ENCODE peak calls at places on chromosomes 13 and 19, in five cellular contexts. A is heart left ventricle, J is AG04450, K is upper lobe of right lung, D is thoracic aorta. F is an unnamed sample.
A peak's percentile ranks its signal among the peaks of the same experiment; 100 is the strongest.

GRCh38 chr19:30293051-30293785 is 79.0 kb upstream of the ZNF536 start:
- DNase-seq in A (no peak), J (no peak), K (no peak), D (no peak), F (no peak)

GRCh38 chr13:75760182-75760981 is 124.3 kb downstream of the LMO7 start:
- DNase-seq in A (no peak), J (no peak), K (no peak), D (no peak), F (peak; percentile 11)

GRCh38 chr13:65287405-65287804 is 1942.7 kb downstream of the PCDH9 start:
- DNase-seq in A (no peak), J (no peak), K (no peak), D (no peak), F (no peak)

GRCh38 chr19:46471116-46471733 is at the start of gene PNMA8A:
- DNase-seq in A (peak; percentile 89), J (no peak), K (peak; percentile 79), D (peak; percentile 61), F (no peak)

GRCh38 chr13:44220948-44221347 is 152.7 kb upstream of the SERP2 start:
- DNase-seq in A (no peak), J (no peak), K (no peak), D (no peak), F (no peak)

GRCh38 chr19:10431943-10432735 is 11.8 kb downstream of the PDE4A start:
- DNase-seq in A (peak; percentile 89), J (no peak), K (peak; percentile 92), D (no peak), F (peak; percentile 60)

GRCh38 chr19:55489711-55490477 is 1.7 kb downstream of the SSC5D start:
- DNase-seq in A (no peak), J (no peak), K (no peak), D (no peak), F (no peak)

GRCh38 chr13:95723428-95723827 is 46.5 kb downstream of the DNAJC3 start:
- DNase-seq in A (no peak), J (no peak), K (no peak), D (no peak), F (no peak)

GRCh38 chr19:1227313-1227626 is 10.5 kb downstream of the CBARP start:
- DNase-seq in A (no peak), J (no peak), K (no peak), D (no peak), F (no peak)

GRCh38 chr13:99315186-99315585 is 8.0 kb upstream of the GPR183 start:
- DNase-seq in A (no peak), J (no peak), K (no peak), D (no peak), F (no peak)
- H3K27ac ChIP-seq in A (no peak overlapping the region), J (no peak overlapping the region), K (peak overlapping the region; percentile 3), D (no peak overlapping the region), F (peak overlapping the region; percentile 88)

GRCh38 chr19:49875801-49876421 is 1.2 kb downstream of the AKT1S1 start:
- DNase-seq in A (peak; percentile 86), J (no peak), K (peak; percentile 86), D (no peak), F (peak; percentile 43)

GRCh38 chr19:49875177-49875576 is 2.0 kb downstream of the AKT1S1 start:
- DNase-seq in A (no peak), J (no peak), K (no peak), D (no peak), F (no peak)

GRCh38 chr19:49877020-49877878 is at the start of the genes AKT1S1 and TBC1D17:
- DNase-seq in A (peak; percentile 99), J (peak; percentile 100), K (peak; percentile 99), D (peak; percentile 98), F (peak; percentile 97)

GRCh38 chr19:49877879-49878743 is 609 bp downstream of the TBC1D17 start:
- DNase-seq in A (peak; percentile 99), J (peak; percentile 92), K (peak; percentile 100), D (peak; percentile 96), F (peak; percentile 97)

DNA sequence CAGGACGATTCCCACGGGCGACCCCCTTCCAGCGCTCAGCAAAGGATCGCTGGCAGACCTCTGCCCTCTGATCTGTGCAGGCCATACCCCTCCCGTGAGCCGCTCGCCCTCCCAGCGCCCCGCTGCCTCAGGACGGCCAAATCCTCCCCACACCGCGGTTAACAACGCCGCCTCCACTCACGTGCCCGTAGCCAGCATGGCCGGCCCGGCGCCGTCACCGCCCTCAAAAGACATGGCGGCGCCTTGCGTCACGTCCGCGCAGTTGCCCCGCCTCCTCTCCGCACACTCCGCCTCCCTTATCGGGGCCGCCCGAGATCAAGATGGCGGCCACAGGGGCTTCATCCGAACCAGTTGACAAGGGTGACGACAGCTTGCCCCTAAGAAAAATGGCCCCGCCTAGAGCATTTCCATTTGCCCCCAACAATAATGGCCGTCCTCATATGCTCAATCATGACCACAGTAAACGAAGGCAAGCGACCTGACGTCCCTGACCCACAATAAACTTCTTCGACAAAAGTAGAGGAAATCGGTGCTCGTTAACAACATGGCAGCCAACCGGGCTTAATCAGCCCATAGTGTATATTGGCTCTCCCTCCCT is 634 bp downstream of the AKT1S1 start:
- DNase-seq in A (peak; percentile 99), J (peak; percentile 99), K (peak; percentile 99), D (peak; percentile 93), F (peak; percentile 98)
- H3K27ac ChIP-seq in A (peak overlapping the region; percentile 100), J (peak overlapping the region; percentile 100), K (peak overlapping the region; percentile 100), D (peak overlapping the region; percentile 97), F (peak overlapping the region; percentile 98)

GRCh38 chr13:99215466-99215865 is 14.8 kb downstream of the UBAC2 start:
- DNase-seq in A (peak; percentile 56), J (no peak), K (no peak), D (no peak), F (peak; percentile 74)
- H3K27ac ChIP-seq in A (peak overlapping the region; percentile 19), J (no peak overlapping the region), K (peak overlapping the region; percentile 49), D (no peak overlapping the region), F (peak overlapping the region; percentile 77)

DNA sequence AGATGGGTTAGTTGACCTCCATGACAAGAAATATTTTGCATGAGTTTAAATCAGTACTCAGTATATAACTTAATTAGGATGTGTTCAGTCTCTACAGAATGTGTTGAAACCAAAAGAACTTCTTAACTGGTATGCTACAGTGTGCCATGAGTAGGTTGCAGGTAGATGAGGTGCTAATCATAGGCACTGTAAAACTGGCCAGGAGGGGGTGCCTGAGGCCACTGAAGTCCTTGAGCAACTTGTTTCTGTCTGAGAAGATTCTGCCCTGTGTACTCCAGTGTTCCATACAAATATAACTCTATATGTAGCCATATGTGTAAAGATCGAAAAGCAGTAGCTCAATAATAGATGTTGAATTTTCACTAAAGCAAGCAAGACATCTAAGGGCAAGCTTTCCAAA is 549.2 kb upstream of the KLF12 start:
- DNase-seq in A (no peak), J (no peak), K (no peak), D (no peak), F (no peak)
- H3K27ac ChIP-seq in A (no peak overlapping the region), J (no peak overlapping the region), K (no peak overlapping the region), D (no peak overlapping the region), F (no peak overlapping the region)

GRCh38 chr13:98459721-98460370 is 117.1 kb downstream of the STK24 start:
- DNase-seq in A (no peak), J (no peak), K (no peak), D (no peak), F (no peak)

GRCh38 chr13:98459171-98459681 is 117.7 kb downstream of the STK24 start:
- DNase-seq in A (no peak), J (no peak), K (no peak), D (no peak), F (no peak)

GRCh38 chr13:98462241-98462882 is 114.5 kb downstream of the STK24 start:
- DNase-seq in A (no peak), J (no peak), K (peak; percentile 52), D (no peak), F (no peak)

GRCh38 chr13:98461525-98462240 is 115.2 kb downstream of the STK24 start:
- DNase-seq in A (no peak), J (no peak), K (peak; percentile 43), D (no peak), F (no peak)

GRCh38 chr13:98460519-98460918 is 116.4 kb downstream of the STK24 start:
- DNase-seq in A (no peak), J (no peak), K (no peak), D (no peak), F (no peak)
- H3K27ac ChIP-seq in A (no peak overlapping the region), J (no peak overlapping the region), K (no peak overlapping the region), D (no peak overlapping the region), F (no peak overlapping the region)

GRCh38 chr13:98927954-98928927 is 49.6 kb downstream of the DOCK9 start:
- DNase-seq in A (no peak), J (peak; percentile 6), K (no peak), D (no peak), F (no peak)

GRCh38 chr13:98925949-98926348 is 51.9 kb downstream of the DOCK9 start:
- DNase-seq in A (no peak), J (no peak), K (no peak), D (no peak), F (no peak)

GRCh38 chr13:98934243-98934642 is 43.6 kb downstream of the DOCK9 start:
- DNase-seq in A (no peak), J (no peak), K (no peak), D (no peak), F (no peak)

DNA sequence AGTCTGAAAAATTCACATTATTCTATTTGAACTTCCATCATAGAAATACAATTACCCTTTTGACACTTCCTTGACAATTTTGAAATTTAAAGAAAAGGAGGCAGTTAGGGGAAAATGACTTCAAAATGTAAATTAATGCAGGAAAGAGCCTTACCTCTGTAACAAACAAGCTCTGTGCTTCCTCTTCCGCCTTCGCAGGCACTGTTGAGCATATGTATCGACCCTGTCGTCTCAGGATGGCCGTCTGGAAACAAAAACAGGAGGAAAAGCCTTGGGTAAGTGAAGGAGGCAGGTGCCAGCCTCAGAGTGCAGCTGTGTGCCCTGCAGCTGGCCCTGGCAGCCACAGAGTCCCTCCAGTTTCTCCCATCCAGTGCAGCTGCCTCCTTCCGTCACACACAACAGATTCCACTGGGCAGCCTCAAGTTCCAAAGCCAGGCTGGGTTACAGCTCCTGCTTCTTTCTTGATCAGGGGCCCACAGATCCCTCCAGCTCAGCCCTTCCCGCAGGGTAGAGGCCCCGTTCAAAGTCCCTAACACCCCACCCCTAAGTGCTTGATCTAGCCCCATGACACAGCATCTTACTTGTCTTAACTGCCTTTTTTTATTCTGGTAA is 47.7 kb downstream of the DOCK9 start:
- DNase-seq in A (no peak), J (no peak), K (no peak), D (no peak), F (no peak)
- H3K27ac ChIP-seq in A (peak overlapping the region; percentile 0), J (no peak overlapping the region), K (no peak overlapping the region), D (no peak overlapping the region), F (peak overlapping the region; percentile 7)